ENCODE peak calls at places on chromosomes 12 and 14, in eight cellular contexts. Q is astrocyte, K is psoas muscle, P is body of pancreas, F is left lung, W is SK-N-SH, A is lung, E is PC-3. J is an unnamed sample.

GRCh38 chr14:76876076-76876475 is 49.9 kb downstream of the LRRC74A start:
- DNase-seq in W (peak; percentile 86), F (peak; percentile 57), Q (peak; percentile 42), K (no peak), E (peak; percentile 87), P (peak; percentile 75), A (peak; percentile 59), J (peak; percentile 65)

GRCh38 chr12:94767971-94768370 is 117.6 kb upstream of the TMCC3 start:
- DNase-seq in F (no peak), Q (peak; percentile 49), P (no peak), E (no peak), W (no peak), K (no peak), A (no peak), J (no peak)

GRCh38 chr14:52833891-52834290 is 42.5 kb upstream of the GNPNAT1 start:
- DNase-seq in P (no peak), K (no peak), E (no peak), Q (no peak), W (peak; percentile 67), A (no peak), F (no peak), J (no peak)

GRCh38 chr14:52013984-52014600 is 24.7 kb downstream of the RTRAF start:
- DNase-seq in K (no peak), A (no peak), Q (no peak), P (no peak), E (peak; percentile 37), F (no peak), W (peak; percentile 45), J (no peak)

GRCh38 chr12:111616177-111616623 is 17.1 kb upstream of the ATXN2 start:
- DNase-seq in F (no peak), K (no peak), P (no peak), W (no peak), A (no peak), E (no peak), Q (peak; percentile 4), J (no peak)

GRCh38 chr12:48572326-48572725 is 2.5 kb upstream of the LALBA start:
- DNase-seq in W (no peak), A (no peak), E (no peak), F (no peak), K (no peak), Q (no peak), P (no peak), J (no peak)

GRCh38 chr12:50732591-50732990 is 31.3 kb upstream of the ATF1 start:
- DNase-seq in K (no peak), A (no peak), W (no peak), E (peak; percentile 91), F (no peak), Q (peak; percentile 90), P (no peak), J (no peak)

GRCh38 chr12:1220127-1221092 is 229.4 kb downstream of the ERC1 start:
- DNase-seq in A (no peak), E (peak; percentile 73), P (peak; percentile 34), K (no peak), F (no peak), Q (no peak), W (no peak), J (peak; percentile 72)

GRCh38 chr14:77026930-77027537 is 1.5 kb downstream of the IRF2BPL start:
- DNase-seq in A (no peak), F (no peak), P (peak; percentile 64), K (peak; percentile 64), E (peak; percentile 33), Q (no peak), W (peak; percentile 72), J (peak; percentile 72)

GRCh38 chr14:97459180-97459579 is 662.0 kb downstream of the VRK1 start:
- DNase-seq in K (no peak), W (no peak), P (no peak), A (no peak), F (no peak), Q (no peak), E (no peak), J (no peak)

GRCh38 chr12:109592905-109593272 is 19.3 kb downstream of the MVK start:
- DNase-seq in F (no peak), K (peak; percentile 32), P (no peak), Q (no peak), W (no peak), E (no peak), A (no peak), J (no peak)

GRCh38 chr12:120490284-120490683 is 5.6 kb upstream of the DYNLL1 start:
- DNase-seq in A (no peak), F (no peak), P (no peak), W (no peak), Q (no peak), E (no peak), K (no peak), J (no peak)

GRCh38 chr14:77498120-77498979 is at the start of gene ISM2:
- DNase-seq in F (no peak), Q (peak; percentile 8), W (peak; percentile 86), K (no peak), P (peak; percentile 32), A (no peak), E (peak; percentile 44), J (peak; percentile 34)

GRCh38 chr14:24362241-24362960 is 5.6 kb upstream of the NFATC4 start:
- DNase-seq in Q (no peak), F (no peak), K (no peak), W (no peak), A (no peak), E (no peak), P (no peak), J (no peak)

GRCh38 chr14:54366726-54367707 is 29.8 kb upstream of the CDKN3 start:
- DNase-seq in A (no peak), W (peak; percentile 30), F (no peak), P (peak; percentile 38), E (peak; percentile 88), Q (peak; percentile 56), K (no peak), J (peak; percentile 54)

GRCh38 chr12:15163001-15163400 is 58.2 kb downstream of the RERG start:
- DNase-seq in Q (peak; percentile 17), A (no peak), K (no peak), E (no peak), F (no peak), P (no peak), W (no peak), J (no peak)

GRCh38 chr12:95790912-95791849 is 617 bp upstream of the NTN4 start:
- DNase-seq in Q (no peak), F (no peak), A (peak; percentile 41), P (peak; percentile 50), K (peak; percentile 26), E (peak; percentile 64), W (no peak), J (peak; percentile 52)

GRCh38 chr14:97802430-97802829 is 1005.2 kb downstream of the VRK1 start:
- DNase-seq in E (peak; percentile 72), P (no peak), Q (peak; percentile 26), F (no peak), A (no peak), W (no peak), K (no peak), J (no peak)

GRCh38 chr12:459430-460258 is at the start of gene B4GALNT3:
- DNase-seq in F (peak; percentile 58), E (peak; percentile 34), K (peak; percentile 45), A (peak; percentile 71), P (peak; percentile 67), Q (no peak), W (peak; percentile 88), J (peak; percentile 74)

GRCh38 chr12:77031745-77032144 is 33.6 kb downstream of the E2F7 start:
- DNase-seq in Q (peak; percentile 76), E (no peak), A (no peak), F (no peak), P (no peak), W (peak; percentile 12), K (no peak), J (no peak)

GRCh38 chr12:90128526-90128925 is 419.9 kb upstream of the ATP2B1 start:
- DNase-seq in E (no peak), Q (no peak), K (no peak), W (no peak), A (no peak), F (no peak), P (no peak), J (no peak)

GRCh38 chr14:20332946-20333782 is at the start of gene CCNB1IP1:
- DNase-seq in K (peak; percentile 38), A (peak; percentile 75), Q (peak; percentile 94), W (peak; percentile 79), P (peak; percentile 65), F (peak; percentile 46), E (peak; percentile 94), J (peak; percentile 78)

GRCh38 chr14:105857816-105858675 is 331.7 kb downstream of the TMEM121 start:
- DNase-seq in E (no peak), Q (no peak), K (no peak), W (no peak), F (peak; percentile 26), P (no peak), A (no peak), J (no peak)

DNA sequence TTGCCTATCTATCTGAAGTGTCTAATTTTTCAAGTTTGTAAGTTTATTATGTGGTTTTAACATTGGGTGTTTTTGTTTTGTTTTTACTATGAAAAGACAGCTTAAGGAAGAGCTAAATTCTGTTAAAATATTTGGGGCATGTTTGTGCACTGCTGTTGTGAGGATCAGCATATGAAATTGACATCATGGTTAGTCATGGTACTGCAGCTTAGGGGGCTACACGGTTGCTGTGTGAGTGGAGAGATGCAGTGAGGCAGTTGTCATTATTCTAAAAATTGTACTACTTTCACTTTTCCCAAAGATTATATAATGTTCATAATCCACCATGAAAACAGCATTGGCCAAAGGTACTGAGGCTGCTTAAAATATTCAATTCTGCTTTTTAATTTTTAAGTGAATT is 49.0 kb downstream of the ZC3H14 start:
- DNase-seq in Q (no peak), K (no peak), A (no peak), P (no peak), W (peak; percentile 10), E (no peak), F (no peak), J (no peak)
- TF ChIP-seq CTCF in Q (peak; percentile 23), K (no peak), A (no peak), P (no peak), W (peak; percentile 16), E (no peak), F (no peak), J (no peak)

GRCh38 chr12:124938066-124938465 is 23.6 kb upstream of the UBC start:
- DNase-seq in K (no peak), P (no peak), E (peak; percentile 13), A (no peak), W (no peak), F (no peak), Q (no peak), J (no peak)
- H3K4me3 ChIP-seq in K (peak overlapping the region; percentile 66), P (no peak overlapping the region), E (peak overlapping the region; percentile 71), A (no peak overlapping the region), W (peak overlapping the region; percentile 56), F (no peak overlapping the region), Q (no peak overlapping the region), J (no peak overlapping the region)

GRCh38 chr14:92515510-92516343 is 2.1 kb downstream of the RIN3 start:
- DNase-seq in E (no peak), F (no peak), K (no peak), W (no peak), P (no peak), A (no peak), Q (no peak), J (no peak)
- H3K4me1 ChIP-seq in E (peaks cover 27% of the 10 kb centered on the region), F (peaks cover 93% of the 10 kb centered on the region), K (no peaks in the 10 kb centered on the region), W (no peaks in the 10 kb centered on the region), P (peaks cover 13% of the 10 kb centered on the region), A (no peaks in the 10 kb centered on the region), Q (peaks cover 18% of the 10 kb centered on the region), J (peaks cover 5% of the 10 kb centered on the region)

DNA sequence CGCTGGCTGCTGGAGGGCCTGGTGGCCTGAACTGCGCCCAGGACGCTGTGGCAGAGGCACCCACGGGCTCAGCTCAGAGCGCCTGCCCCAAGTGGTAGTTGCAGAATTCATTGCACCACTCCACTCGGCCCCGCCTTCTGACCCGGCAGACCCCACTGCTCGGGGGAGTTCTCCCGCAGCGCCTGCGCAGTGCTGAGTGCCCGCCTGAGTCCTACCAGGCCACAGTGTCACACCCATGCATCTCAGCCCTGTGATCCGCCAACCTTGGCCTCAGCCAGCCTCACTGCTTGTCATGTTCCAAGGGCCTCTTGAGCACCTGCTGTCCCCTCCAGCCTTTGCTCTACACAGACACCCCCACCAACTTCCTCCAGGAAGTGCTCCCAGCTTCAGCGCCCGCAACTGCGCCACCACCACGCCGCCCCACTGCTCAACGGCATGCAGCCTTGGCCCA is 12.2 kb downstream of the DEGS2 start:
- DNase-seq in F (no peak), P (no peak), E (no peak), K (no peak), W (peak; percentile 26), Q (no peak), A (no peak), J (peak; percentile 77)
- TF ChIP-seq CTCF in F (no peak), P (no peak), E (no peak), K (no peak), W (no peak), Q (no peak), A (no peak), J (no peak)

J was measured in mucosa of descending colon.